ENCODE peak calls at places on chromosomes 4 and X, in nine cellular contexts. Y is CD4-positive, alpha-beta T cell; Q is stimulated activated CD8-positive, alpha-beta memory T cell treated with anti-CD3 and anti-CD28 coated beads, Interleukin-7, amount 100 ng/mL, for 48 hours; R is SJSA1; K is transverse colon; X is activated CD8-positive, alpha-beta memory T cell treated with anti-CD3 and anti-CD28 coated beads for 24 hours; T is T-helper 2 cell; J is choroid plexus epithelial cell; O is pulmonary artery endothelial cell. W is an unnamed sample.
A peak's percentile ranks its signal among the peaks of the same experiment; 100 is the strongest.

GRCh38 chr4:123708902-123709301 is 312.3 kb downstream of the SPRY1 start:
- DNase-seq in X (no peak), Y (no peak), Q (no peak), T (no peak), J (no peak), K (no peak), R (no peak), O (no peak), W (no peak)

GRCh38 chrX:28847423-28847822 is 260.2 kb downstream of the IL1RAPL1 start:
- DNase-seq in X (no peak), J (peak; percentile 77), O (no peak), K (no peak), T (no peak), R (no peak), Q (no peak), Y (no peak), W (peak; percentile 74)

GRCh38 chrX:70479970-70480659 is 35.5 kb downstream of the DLG3 start:
- DNase-seq in Y (no peak), O (no peak), K (peak; percentile 60), J (peak; percentile 12), Q (no peak), X (no peak), R (no peak), T (no peak), W (peak; percentile 29)

GRCh38 chr4:112145820-112146813 is 863 bp downstream of the FAM241A start:
- DNase-seq in T (peak; percentile 60), X (peak; percentile 88), K (peak; percentile 55), J (peak; percentile 57), Y (peak; percentile 41), R (peak; percentile 51), Q (peak; percentile 56), O (no peak), W (peak; percentile 28)

GRCh38 chr4:60683953-60684352 is 516.2 kb upstream of the ADGRL3 start:
- DNase-seq in X (no peak), K (no peak), Y (no peak), O (no peak), T (no peak), Q (no peak), R (no peak), J (peak; percentile 87), W (peak; percentile 86)

GRCh38 chr4:128525939-128526630 is 238.5 kb upstream of the PGRMC2 start:
- DNase-seq in Y (no peak), X (no peak), J (peak; percentile 83), Q (no peak), O (no peak), T (no peak), K (no peak), R (no peak), W (no peak)

GRCh38 chrX:30530591-30530990 is 47.0 kb downstream of the TASL start:
- DNase-seq in Y (no peak), K (no peak), X (no peak), T (no peak), R (no peak), Q (no peak), O (no peak), J (peak; percentile 58), W (peak; percentile 39)

GRCh38 chr4:166386491-166387367 is 513.7 kb downstream of the TLL1 start:
- DNase-seq in J (no peak), R (no peak), Y (no peak), Q (no peak), T (no peak), O (no peak), X (no peak), K (no peak), W (no peak)

GRCh38 chr4:155241225-155241624 is 32.8 kb downstream of the NPY2R start:
- DNase-seq in J (no peak), X (no peak), T (no peak), Y (no peak), Q (no peak), O (no peak), R (no peak), K (no peak), W (no peak)

W was measured in brain microvascular endothelial cell.